ENCODE peak calls at places on chromosomes 3 and 15, in four cellular contexts. One of them, this sample, is unnamed.

GRCh38 chr15:79004336-79004735 is 59.5 kb upstream of the CTSH start:
- DNase-seq in transverse colon: peak
- DNase-seq in ovary: no peak
- DNase-seq in erythroblast: no peak
- DNase-seq in this sample: no peak

GRCh38 chr3:49305608-49306007 is 28.6 kb upstream of the C3orf62 start:
- DNase-seq in transverse colon: no peak
- DNase-seq in ovary: no peak
- DNase-seq in erythroblast: no peak
- DNase-seq in this sample: no peak

GRCh38 chr3:111776844-111777483 is 82.1 kb upstream of the PHLDB2 start:
- DNase-seq in transverse colon: no peak
- DNase-seq in ovary: no peak
- DNase-seq in erythroblast: no peak
- DNase-seq in this sample: no peak

GRCh38 chr3:127899200-127899599 is 15.8 kb upstream of the KBTBD12 start:
- DNase-seq in transverse colon: no peak
- DNase-seq in ovary: no peak
- DNase-seq in erythroblast: no peak
- DNase-seq in this sample: no peak

GRCh38 chr3:97148891-97149290 is 334.5 kb downstream of the EPHA6 start:
- DNase-seq in transverse colon: no peak
- DNase-seq in ovary: no peak
- DNase-seq in erythroblast: no peak
- DNase-seq in this sample: no peak

GRCh38 chr3:117735481-117736101 is 1026.0 kb downstream of the TUSC7 start:
- DNase-seq in transverse colon: no peak
- DNase-seq in ovary: no peak
- DNase-seq in erythroblast: no peak
- DNase-seq in this sample: no peak

GRCh38 chr3:65884072-65884471 is 154.6 kb downstream of the MAGI1 start:
- DNase-seq in transverse colon: no peak
- DNase-seq in ovary: no peak
- DNase-seq in erythroblast: no peak
- DNase-seq in this sample: no peak

GRCh38 chr3:147130461-147130860 is 275.9 kb downstream of the ZIC4 start:
- DNase-seq in transverse colon: no peak
- DNase-seq in ovary: no peak
- DNase-seq in erythroblast: no peak
- DNase-seq in this sample: no peak

GRCh38 chr3:123089611-123090301 is 22.9 kb downstream of the PDIA5 start:
- DNase-seq in transverse colon: no peak
- DNase-seq in ovary: peak
- DNase-seq in erythroblast: no peak
- DNase-seq in this sample: no peak

GRCh38 chr3:179166561-179167201 is 18.5 kb downstream of the PIK3CA start:
- DNase-seq in transverse colon: no peak
- DNase-seq in ovary: no peak
- DNase-seq in erythroblast: no peak
- DNase-seq in this sample: no peak

GRCh38 chr3:46065294-46065705 is 38.0 kb upstream of the XCR1 start:
- DNase-seq in transverse colon: peak
- DNase-seq in ovary: no peak
- DNase-seq in erythroblast: no peak
- DNase-seq in this sample: no peak

GRCh38 chr15:68316061-68316804 is 38.7 kb downstream of the FEM1B start:
- DNase-seq in transverse colon: no peak
- DNase-seq in ovary: peak
- DNase-seq in erythroblast: peak
- DNase-seq in this sample: no peak

GRCh38 chr3:61358364-61358763 is 107.1 kb upstream of the FHIT start:
- DNase-seq in transverse colon: peak
- DNase-seq in ovary: peak
- DNase-seq in erythroblast: no peak
- DNase-seq in this sample: no peak

GRCh38 chr15:41842229-41842628 is 3.6 kb downstream of the PLA2G4B start:
- DNase-seq in transverse colon: no peak
- DNase-seq in ovary: no peak
- DNase-seq in erythroblast: no peak
- DNase-seq in this sample: no peak

GRCh38 chr3:33884204-33884561 is 85.8 kb downstream of the PDCD6IP start:
- DNase-seq in transverse colon: no peak
- DNase-seq in ovary: no peak
- DNase-seq in erythroblast: peak
- DNase-seq in this sample: no peak

GRCh38 chr3:169815590-169816150 is 3.0 kb upstream of the LRRC34 start:
- DNase-seq in transverse colon: no peak
- DNase-seq in ovary: no peak
- DNase-seq in erythroblast: peak
- DNase-seq in this sample: no peak

GRCh38 chr3:169199283-169199682 is 464.2 kb downstream of the MECOM start:
- DNase-seq in transverse colon: no peak
- DNase-seq in ovary: no peak
- DNase-seq in erythroblast: no peak
- DNase-seq in this sample: no peak

GRCh38 chr15:69573815-69574472 is 121.3 kb downstream of the RPLP1 start:
- DNase-seq in transverse colon: no peak
- DNase-seq in ovary: no peak
- DNase-seq in erythroblast: no peak
- DNase-seq in this sample: no peak

GRCh38 chr3:4634894-4635293 is 141.7 kb downstream of the ITPR1 start:
- DNase-seq in transverse colon: no peak
- DNase-seq in ovary: no peak
- DNase-seq in erythroblast: no peak
- DNase-seq in this sample: no peak

GRCh38 chr3:146625117-146625775 is 20.1 kb upstream of the PLSCR5 start:
- DNase-seq in transverse colon: no peak
- DNase-seq in ovary: no peak
- DNase-seq in erythroblast: no peak
- DNase-seq in this sample: no peak

DNA sequence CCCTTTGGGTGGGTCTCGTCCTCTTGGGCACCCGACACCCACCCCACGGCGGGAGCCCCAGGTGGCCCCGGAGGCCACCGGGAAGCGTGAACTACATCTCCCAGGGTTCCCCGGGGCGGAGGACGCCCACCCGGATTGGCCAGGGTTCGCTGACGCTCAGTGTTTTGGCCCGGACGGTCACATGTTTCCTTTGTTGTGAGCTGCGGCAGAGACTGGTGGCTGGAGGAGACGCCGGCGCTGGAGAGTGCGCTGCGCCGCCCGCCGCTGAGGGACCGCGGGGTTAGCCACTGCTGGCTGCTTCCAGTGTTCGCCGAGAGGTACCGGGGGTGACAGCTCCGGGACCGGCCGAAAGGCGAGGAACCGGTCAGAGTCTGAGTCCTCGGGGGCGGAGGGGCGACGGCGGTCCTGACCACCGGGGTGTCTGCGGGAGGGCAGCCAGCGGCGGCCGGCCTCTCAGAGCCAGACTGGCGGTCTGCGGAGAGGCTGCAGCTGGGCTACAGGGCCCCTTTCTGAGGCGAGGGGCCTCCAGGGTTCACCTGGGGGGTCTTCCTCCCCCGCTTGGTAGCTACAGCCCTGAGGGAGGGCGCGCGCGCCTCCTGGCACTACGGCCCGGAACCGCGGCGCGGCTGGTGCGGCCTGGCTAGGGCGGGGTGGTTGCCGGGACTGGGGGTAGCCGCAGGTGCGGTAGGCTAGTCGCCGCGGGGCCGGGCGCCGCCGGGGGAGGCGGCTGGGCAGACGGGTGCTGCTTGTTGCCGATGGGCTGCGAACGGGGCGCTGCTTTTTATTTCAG is at the start of gene KLHL24:
- DNase-seq in transverse colon: peak
- DNase-seq in ovary: peak
- DNase-seq in erythroblast: peak
- DNase-seq in this sample: peak
- TF ChIP-seq POLR2A in transverse colon: peak
- TF ChIP-seq POLR2A in ovary: peak
- TF ChIP-seq POLR2A in erythroblast: peak
- TF ChIP-seq POLR2A in this sample: peak

DNA sequence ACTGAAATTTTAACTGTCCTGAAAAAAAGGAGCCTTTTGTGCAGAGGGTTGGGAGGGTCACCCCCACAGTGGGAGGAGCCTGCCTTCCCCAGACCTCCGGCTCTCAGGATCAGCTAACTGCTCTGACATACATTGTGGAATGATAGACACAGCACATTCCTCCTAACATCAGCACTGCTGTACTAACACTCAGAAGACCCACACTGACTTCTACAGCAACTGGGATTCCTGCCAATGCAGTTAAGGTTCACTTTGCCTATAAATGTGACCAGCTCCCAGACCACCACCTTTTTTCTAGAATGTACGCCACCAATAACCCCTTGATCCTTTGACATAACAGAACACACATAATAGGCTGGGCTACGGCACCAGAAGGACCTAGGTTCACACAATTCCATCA is 3.2 kb downstream of the CPEB1 start:
- DNase-seq in transverse colon: no peak
- DNase-seq in ovary: no peak
- DNase-seq in erythroblast: no peak
- DNase-seq in this sample: no peak
- TF ChIP-seq POLR2A in transverse colon: no peak
- TF ChIP-seq POLR2A in ovary: no peak
- TF ChIP-seq POLR2A in erythroblast: no peak
- TF ChIP-seq POLR2A in this sample: no peak

DNA sequence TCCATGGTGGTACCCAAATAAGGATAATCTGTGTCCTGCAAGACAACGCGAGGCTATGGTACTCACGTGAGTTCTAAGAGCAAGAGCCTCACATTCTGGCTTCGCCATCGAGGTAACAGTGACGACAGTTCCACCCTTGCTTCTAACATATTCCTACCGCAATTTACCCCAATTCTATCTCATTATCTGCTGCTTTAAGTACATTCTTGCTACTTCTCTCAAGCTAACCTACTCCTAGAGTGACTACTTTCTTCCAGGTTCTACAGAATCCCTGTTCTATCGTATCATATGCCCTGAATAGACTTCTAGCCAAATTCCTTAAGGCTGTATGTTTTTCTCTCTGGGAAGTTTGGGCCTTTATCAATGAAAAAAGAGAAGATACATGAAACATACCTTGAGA is 26.6 kb downstream of the TFRC start:
- DNase-seq in transverse colon: no peak
- DNase-seq in ovary: no peak
- DNase-seq in erythroblast: no peak
- DNase-seq in this sample: no peak
- TF ChIP-seq POLR2A in transverse colon: no peak
- TF ChIP-seq POLR2A in ovary: no peak
- TF ChIP-seq POLR2A in erythroblast: peak
- TF ChIP-seq POLR2A in this sample: no peak

GRCh38 chr15:29674661-29675533 is 147.4 kb downstream of the TJP1 start:
- DNase-seq in transverse colon: peak
- DNase-seq in ovary: peak
- DNase-seq in erythroblast: no peak
- DNase-seq in this sample: no peak
- TF ChIP-seq POLR2A in transverse colon: peak
- TF ChIP-seq POLR2A in ovary: no peak
- TF ChIP-seq POLR2A in erythroblast: no peak
- TF ChIP-seq POLR2A in this sample: no peak

GRCh38 chr3:122005033-122005565 is 16.9 kb downstream of the ILDR1 start:
- DNase-seq in transverse colon: peak
- DNase-seq in ovary: no peak
- DNase-seq in erythroblast: no peak
- DNase-seq in this sample: no peak
- TF ChIP-seq POLR2A in transverse colon: no peak
- TF ChIP-seq POLR2A in ovary: no peak
- TF ChIP-seq POLR2A in erythroblast: no peak
- TF ChIP-seq POLR2A in this sample: no peak

GRCh38 chr3:30355622-30356021 is 250.8 kb upstream of the TGFBR2 start:
- DNase-seq in transverse colon: no peak
- DNase-seq in ovary: no peak
- DNase-seq in erythroblast: no peak
- DNase-seq in this sample: no peak

GRCh38 chr3:30356901-30357753 is 249.3 kb upstream of the TGFBR2 start:
- DNase-seq in transverse colon: no peak
- DNase-seq in ovary: no peak
- DNase-seq in erythroblast: no peak
- DNase-seq in this sample: no peak

GRCh38 chr3:30354972-30355371 is 251.4 kb upstream of the TGFBR2 start:
- DNase-seq in transverse colon: no peak
- DNase-seq in ovary: no peak
- DNase-seq in erythroblast: no peak
- DNase-seq in this sample: no peak

GRCh38 chr3:30357897-30358296 is 248.5 kb upstream of the TGFBR2 start:
- DNase-seq in transverse colon: no peak
- DNase-seq in ovary: no peak
- DNase-seq in erythroblast: no peak
- DNase-seq in this sample: no peak

DNA sequence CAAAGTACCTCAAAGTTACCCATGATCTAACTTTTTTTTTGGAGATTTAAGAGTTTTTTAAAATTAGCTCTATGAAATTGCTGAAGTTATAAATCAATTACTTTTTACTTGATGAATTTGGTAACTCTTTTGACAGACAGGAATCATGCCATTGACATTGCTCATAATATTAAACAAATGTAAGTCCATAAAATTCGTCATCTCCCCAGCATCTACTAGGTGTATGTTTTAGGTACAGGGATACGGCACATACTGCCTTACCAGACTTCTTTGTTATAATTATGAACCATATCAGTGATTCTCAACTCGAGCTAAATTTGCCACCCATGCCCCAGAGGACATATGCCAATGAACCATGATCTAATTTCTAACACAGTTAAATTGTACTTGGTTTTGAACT is 247.5 kb upstream of the TGFBR2 start:
- DNase-seq in transverse colon: no peak
- DNase-seq in ovary: no peak
- DNase-seq in erythroblast: no peak
- DNase-seq in this sample: no peak
- TF ChIP-seq POLR2A in transverse colon: no peak
- TF ChIP-seq POLR2A in ovary: no peak
- TF ChIP-seq POLR2A in erythroblast: no peak
- TF ChIP-seq POLR2A in this sample: no peak

DNA sequence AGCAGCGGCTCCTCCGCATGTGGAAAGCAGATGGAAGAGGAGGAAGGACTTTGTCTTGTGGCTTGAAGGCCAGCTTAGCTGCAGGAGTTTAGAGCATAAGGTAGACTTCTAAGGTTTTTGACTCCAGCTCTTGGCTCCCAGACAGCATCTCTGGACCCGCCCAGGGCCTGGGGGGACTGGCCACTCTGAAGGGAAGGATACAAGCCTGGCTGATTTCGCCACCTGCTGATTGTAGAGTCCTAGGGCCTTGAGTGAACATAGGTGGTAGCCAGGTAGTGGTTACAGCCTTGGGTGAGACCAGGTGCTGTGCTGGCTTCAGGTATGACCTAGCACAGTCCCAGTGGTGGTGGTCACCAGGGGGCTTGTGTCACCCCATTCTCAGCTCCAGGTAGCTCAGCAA is 48.4 kb upstream of the RPL35A start:
- DNase-seq in transverse colon: no peak
- DNase-seq in ovary: no peak
- DNase-seq in erythroblast: no peak
- DNase-seq in this sample: no peak
- TF ChIP-seq POLR2A in transverse colon: no peak
- TF ChIP-seq POLR2A in ovary: no peak
- TF ChIP-seq POLR2A in erythroblast: no peak
- TF ChIP-seq POLR2A in this sample: no peak

This sample was measured in esophagus squamous epithelium.